ENCODE peak calls at places on chromosomes 7 and 10, in nine cellular contexts. X, A, D, P, G, K, Z, L and I are unnamed samples.

GRCh38 chr10:109698121-109698520 is 225.2 kb downstream of the XPNPEP1 start:
- DNase-seq in X (no peak), A (no peak), D (no peak), P (no peak), G (no peak), K (no peak), Z (no peak), L (no peak), I (no peak)

GRCh38 chr7:39429421-39429820 is 136.8 kb upstream of the YAE1 start:
- DNase-seq in X (no peak), A (no peak), D (no peak), P (no peak), G (no peak), K (no peak), Z (no peak), L (no peak), I (no peak)

GRCh38 chr10:24238527-24239247 is 29.7 kb downstream of the KIAA1217 start:
- DNase-seq in X (no peak), A (no peak), D (no peak), P (no peak), G (no peak), K (no peak), Z (no peak), L (no peak), I (no peak)

GRCh38 chr10:77746313-77746712 is 108.7 kb upstream of the KCNMA1 start:
- DNase-seq in X (no peak), A (peak), D (no peak), P (no peak), G (no peak), K (no peak), Z (no peak), L (peak), I (no peak)

GRCh38 chr10:58622286-58622685 is 109.6 kb downstream of the BICC1 start:
- DNase-seq in X (no peak), A (no peak), D (no peak), P (no peak), G (no peak), K (no peak), Z (no peak), L (peak), I (no peak)

GRCh38 chr7:86908948-86909347 is 150.5 kb downstream of the ELAPOR2 start:
- DNase-seq in X (no peak), A (no peak), D (no peak), P (no peak), G (no peak), K (no peak), Z (no peak), L (no peak), I (no peak)

GRCh38 chr7:107076781-107077698 is 32.5 kb downstream of the PRKAR2B start:
- DNase-seq in X (no peak), A (no peak), D (no peak), P (no peak), G (no peak), K (peak), Z (no peak), L (no peak), I (peak)

GRCh38 chr10:111836586-111836985 is 347.0 kb downstream of the GPAM start:
- DNase-seq in X (no peak), A (no peak), D (no peak), P (no peak), G (no peak), K (no peak), Z (no peak), L (no peak), I (no peak)

GRCh38 chr10:86286591-86287421 is 79.8 kb downstream of the GRID1 start:
- DNase-seq in X (no peak), A (no peak), D (no peak), P (no peak), G (peak), K (no peak), Z (no peak), L (no peak), I (no peak)

GRCh38 chr7:20116869-20117268 is 100.3 kb downstream of the MACC1 start:
- DNase-seq in X (no peak), A (no peak), D (no peak), P (no peak), G (no peak), K (no peak), Z (no peak), L (no peak), I (no peak)

GRCh38 chr7:44325811-44326241 is 432 bp upstream of the CAMK2B start:
- DNase-seq in X (no peak), A (no peak), D (no peak), P (no peak), G (no peak), K (no peak), Z (no peak), L (no peak), I (no peak)

GRCh38 chr7:139852482-139852845 is 23.4 kb downstream of the TBXAS1 start:
- DNase-seq in X (no peak), A (no peak), D (no peak), P (no peak), G (no peak), K (no peak), Z (no peak), L (no peak), I (no peak)

GRCh38 chr7:2204446-2204845 is 28.3 kb downstream of the MAD1L1 start:
- DNase-seq in X (no peak), A (no peak), D (no peak), P (no peak), G (no peak), K (no peak), Z (peak), L (no peak), I (no peak)

GRCh38 chr7:17690030-17690429 is 250.3 kb downstream of the SNX13 start:
- DNase-seq in X (no peak), A (peak), D (no peak), P (no peak), G (no peak), K (no peak), Z (no peak), L (peak), I (no peak)

DNA sequence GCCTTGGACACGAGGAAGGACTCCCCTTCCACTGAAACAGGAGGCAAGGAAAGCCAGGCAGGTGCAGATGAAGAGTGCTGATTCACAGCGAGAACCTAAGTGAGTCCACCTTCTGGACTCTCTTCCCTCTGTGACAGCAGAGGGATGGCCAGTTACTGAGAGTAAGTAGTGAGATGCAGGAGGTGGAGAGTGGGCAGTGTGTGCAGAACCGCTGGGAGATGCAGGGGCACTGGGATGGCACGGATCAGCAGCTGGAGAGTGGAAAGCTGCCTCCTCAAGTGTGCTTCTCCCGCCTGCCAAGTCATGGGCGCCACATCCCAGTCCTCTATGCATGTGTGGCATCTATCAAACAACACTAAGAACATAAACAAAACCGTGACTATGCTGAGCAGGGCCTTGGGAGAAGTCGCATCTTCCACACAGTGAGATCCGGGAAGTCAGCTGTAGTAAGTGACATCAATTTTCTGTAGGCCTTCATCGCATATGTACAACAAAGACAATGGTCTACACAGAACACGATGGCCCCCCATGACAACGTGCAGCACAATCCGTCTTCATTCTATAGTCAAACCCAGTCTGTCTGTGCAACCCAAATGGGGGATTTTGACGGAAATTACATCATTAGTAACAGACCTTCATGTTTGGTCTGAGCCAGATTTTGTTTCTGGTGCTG is 217.4 kb upstream of the KLF14 start:
- DNase-seq in X (no peak), A (no peak), D (no peak), P (no peak), G (no peak), K (no peak), Z (no peak), L (no peak), I (no peak)
- TF ChIP-seq POLR2A in X (no peak), A (no peak), D (peak), P (no peak), G (no peak), K (no peak), Z (no peak), L (no peak), I (no peak)

GRCh38 chr10:92849234-92849525 is 860 bp downstream of the EXOC6 start:
- DNase-seq in X (no peak), A (no peak), D (no peak), P (peak), G (no peak), K (peak), Z (no peak), L (peak), I (no peak)

GRCh38 chr10:92847185-92847864 is 995 bp upstream of the EXOC6 start:
- DNase-seq in X (no peak), A (no peak), D (no peak), P (no peak), G (no peak), K (no peak), Z (no peak), L (peak), I (peak)

GRCh38 chr10:92849576-92850090 is 1.3 kb downstream of the EXOC6 start:
- DNase-seq in X (no peak), A (no peak), D (no peak), P (no peak), G (no peak), K (peak), Z (no peak), L (no peak), I (peak)

GRCh38 chr10:92848037-92848440 is 281 bp upstream of the EXOC6 start:
- DNase-seq in X (no peak), A (no peak), D (no peak), P (peak), G (no peak), K (peak), Z (no peak), L (no peak), I (no peak)

DNA sequence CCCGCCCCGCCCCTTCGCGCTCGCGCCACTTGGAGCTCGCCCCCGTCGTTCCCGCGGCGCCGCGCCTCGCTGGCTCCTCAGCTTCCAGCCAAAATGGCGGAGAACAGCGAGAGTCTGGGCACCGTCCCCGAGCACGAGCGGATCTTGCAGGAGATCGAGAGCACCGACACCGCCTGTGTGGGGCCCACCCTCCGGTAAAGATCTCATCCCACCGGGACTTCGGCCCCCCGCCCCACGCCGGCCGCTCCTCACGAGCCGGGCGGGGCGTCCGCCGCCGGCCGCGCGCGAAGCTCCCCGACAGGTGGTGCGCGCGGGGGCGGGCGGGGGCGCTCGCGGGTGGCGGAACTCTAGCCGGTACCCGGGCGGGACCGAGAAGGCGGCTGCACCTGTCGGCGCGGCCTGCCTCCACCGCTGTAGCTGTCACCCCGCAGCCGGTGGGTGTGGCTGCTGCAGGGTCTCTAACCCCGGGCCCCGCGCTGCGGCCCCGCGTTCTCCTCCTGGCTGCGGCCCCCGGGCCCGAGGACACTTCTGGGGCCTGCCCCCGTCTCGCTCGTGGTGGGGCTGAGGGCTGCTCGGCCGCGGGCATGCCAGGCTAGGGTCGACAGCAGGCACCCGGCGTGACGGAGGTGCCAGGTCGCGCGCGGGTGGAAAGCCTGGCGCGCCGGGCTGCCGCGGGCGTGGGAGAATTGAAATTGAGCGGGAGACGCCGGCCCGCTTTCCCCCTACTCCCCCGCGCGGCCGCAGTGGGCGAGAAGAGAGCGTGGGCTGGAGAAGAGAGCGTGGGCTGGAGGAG is at the start of gene EXOC6:
- DNase-seq in X (peak), A (peak), D (peak), P (peak), G (peak), K (peak), Z (peak), L (peak), I (peak)
- TF ChIP-seq POLR2A in X (no peak), A (peak), D (peak), P (no peak), G (no peak), K (peak), Z (no peak), L (peak), I (peak)

DNA sequence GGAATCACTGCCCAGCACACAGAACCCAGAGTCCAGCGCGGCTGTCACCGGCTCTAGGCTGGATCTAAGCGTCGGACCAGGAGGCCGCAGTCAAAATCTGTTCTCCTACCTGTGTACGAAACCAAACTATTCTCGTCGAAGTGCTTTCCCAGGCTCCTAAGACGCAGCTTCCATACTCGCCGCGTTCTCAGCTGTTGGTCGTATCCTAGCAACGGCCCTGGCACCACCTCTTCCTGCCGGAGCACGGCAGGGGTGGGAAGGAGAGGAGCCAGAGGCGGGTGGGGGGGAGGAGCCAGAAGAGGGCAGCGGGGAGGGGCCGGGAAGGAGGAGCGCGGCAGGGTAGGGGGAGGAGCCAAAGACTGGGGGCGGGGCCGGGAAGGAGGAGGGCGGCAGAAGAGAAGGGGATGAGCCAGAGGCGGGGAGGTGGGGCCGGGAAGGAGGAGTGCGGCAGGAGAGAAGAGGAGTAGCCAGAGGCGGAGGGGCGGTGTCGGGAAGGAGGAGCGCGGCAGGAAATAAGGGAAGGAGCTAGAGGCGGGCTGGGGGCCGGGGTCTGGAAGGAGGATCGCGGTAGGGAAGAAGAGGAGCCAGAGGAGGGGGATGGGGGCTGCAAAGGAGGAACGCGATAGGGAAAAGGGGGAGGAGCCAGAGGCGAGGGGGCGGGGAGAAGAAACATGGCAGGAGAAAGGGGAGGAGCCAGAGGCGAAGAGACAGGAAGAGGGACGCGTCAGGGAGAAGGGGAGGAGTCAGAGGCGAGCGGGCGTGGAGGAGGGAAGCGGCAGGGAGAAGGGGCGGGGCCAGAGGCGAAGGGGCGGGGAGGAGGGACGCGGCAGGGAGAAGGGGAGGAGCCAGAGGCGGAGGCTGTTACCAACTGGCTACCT is at the start of gene IQUB:
- DNase-seq in X (peak), A (peak), D (peak), P (peak), G (peak), K (peak), Z (peak), L (peak), I (peak)
- TF ChIP-seq POLR2A in X (no peak), A (peak), D (no peak), P (no peak), G (no peak), K (no peak), Z (no peak), L (peak), I (no peak)

GRCh38 chr10:35642023-35642792 is at the start of gene FZD8:
- DNase-seq in X (peak), A (peak), D (peak), P (peak), G (peak), K (peak), Z (peak), L (peak), I (peak)
- TF ChIP-seq POLR2A in X (peak), A (peak), D (no peak), P (peak), G (peak), K (peak), Z (peak), L (peak), I (no peak)

GRCh38 chr7:101580596-101580995 is 48.5 kb downstream of the MYL10 start:
- DNase-seq in X (no peak), A (no peak), D (no peak), P (no peak), G (no peak), K (no peak), Z (no peak), L (no peak), I (no peak)

GRCh38 chr7:101572156-101572555 is 56.9 kb downstream of the MYL10 start:
- DNase-seq in X (no peak), A (no peak), D (no peak), P (no peak), G (no peak), K (no peak), Z (no peak), L (no peak), I (no peak)

GRCh38 chr7:101575731-101576130 is 53.4 kb downstream of the MYL10 start:
- DNase-seq in X (no peak), A (no peak), D (no peak), P (no peak), G (no peak), K (no peak), Z (no peak), L (no peak), I (no peak)

GRCh38 chr7:101576993-101577392 is 52.1 kb downstream of the MYL10 start:
- DNase-seq in X (no peak), A (no peak), D (no peak), P (no peak), G (no peak), K (no peak), Z (no peak), L (no peak), I (no peak)

GRCh38 chr7:101575168-101575567 is 53.9 kb downstream of the MYL10 start:
- DNase-seq in X (no peak), A (no peak), D (no peak), P (no peak), G (no peak), K (no peak), Z (no peak), L (no peak), I (no peak)
- TF ChIP-seq POLR2A in X (no peak), A (no peak), D (no peak), P (no peak), G (no peak), K (no peak), Z (no peak), L (no peak), I (no peak)